ENCODE peak calls at places on chromosomes 7 and 10, in nine cellular contexts. C is H9, J is NCI-H1436, X is glomerular endothelial cell, G is NCI-H524, N is endodermal cell, H is memory B cell, Q is renal cortical epithelial cell, S is MCF 10A. W is an unnamed sample.

GRCh38 chr10:43249962-43250624 is 16.8 kb downstream of the RASGEF1A start:
- DNase-seq in C (peak; percentile 49), J (no peak), X (no peak), G (no peak), N (peak; percentile 74), H (no peak), Q (peak; percentile 4), S (peak; percentile 31), W (no peak)

GRCh38 chr10:10138685-10139084 is 879.0 kb upstream of the CELF2 start:
- DNase-seq in C (no peak), J (no peak), X (no peak), G (no peak), N (no peak), H (no peak), Q (no peak), S (peak; percentile 33), W (no peak)

GRCh38 chr7:113197274-113197673 is 78.9 kb upstream of the SMIM30 start:
- DNase-seq in C (no peak), J (no peak), X (no peak), G (no peak), N (no peak), H (no peak), Q (peak; percentile 53), S (peak; percentile 47), W (no peak)

GRCh38 chr7:77542895-77543294 is 5.8 kb downstream of the PTPN12 start:
- DNase-seq in C (no peak), J (no peak), X (no peak), G (no peak), N (no peak), H (no peak), Q (no peak), S (no peak), W (no peak)

GRCh38 chr7:32025381-32026075 is 44.7 kb downstream of the PDE1C start:
- DNase-seq in C (no peak), J (no peak), X (no peak), G (peak; percentile 93), N (no peak), H (no peak), Q (no peak), S (no peak), W (no peak)

GRCh38 chr7:129561677-129562424 is 49.7 kb upstream of the NRF1 start:
- DNase-seq in C (peak; percentile 50), J (no peak), X (no peak), G (no peak), N (peak; percentile 75), H (no peak), Q (no peak), S (no peak), W (no peak)

GRCh38 chr7:66239467-66239856 is 34.3 kb downstream of the TPST1 start:
- DNase-seq in C (no peak), J (no peak), X (no peak), G (no peak), N (no peak), H (no peak), Q (no peak), S (no peak), W (no peak)

GRCh38 chr10:82358486-82359097 is 483.6 kb downstream of the NRG3 start:
- DNase-seq in C (no peak), J (no peak), X (no peak), G (no peak), N (no peak), H (no peak), Q (no peak), S (peak; percentile 31), W (no peak)

GRCh38 chr7:112448891-112449290 is 1.4 kb upstream of the IFRD1 start:
- DNase-seq in C (no peak), J (no peak), X (no peak), G (no peak), N (no peak), H (no peak), Q (peak; percentile 63), S (no peak), W (no peak)

GRCh38 chr7:67690700-67691099 is 694.1 kb downstream of the TYW1 start:
- DNase-seq in C (no peak), J (no peak), X (no peak), G (no peak), N (no peak), H (no peak), Q (no peak), S (no peak), W (no peak)

GRCh38 chr7:153185936-153186335 is 426.4 kb downstream of the ACTR3B start:
- DNase-seq in C (no peak), J (no peak), X (no peak), G (no peak), N (no peak), H (no peak), Q (no peak), S (no peak), W (no peak)

GRCh38 chr7:122006687-122007086 is 133.7 kb downstream of the PTPRZ1 start:
- DNase-seq in C (no peak), J (peak; percentile 10), X (no peak), G (peak; percentile 66), N (peak; percentile 60), H (no peak), Q (peak; percentile 23), S (peak; percentile 20), W (peak; percentile 29)

GRCh38 chr7:3591150-3591549 is 290.1 kb downstream of the SDK1 start:
- DNase-seq in C (no peak), J (no peak), X (no peak), G (no peak), N (no peak), H (no peak), Q (no peak), S (no peak), W (no peak)

GRCh38 chr7:142749218-142749993 is at the start of gene PRSS1:
- DNase-seq in C (no peak), J (no peak), X (no peak), G (no peak), N (peak; percentile 84), H (no peak), Q (no peak), S (no peak), W (no peak)

GRCh38 chr7:1940863-1941262 is 270.8 kb downstream of the ELFN1 start:
- DNase-seq in C (no peak), J (no peak), X (no peak), G (no peak), N (no peak), H (no peak), Q (no peak), S (no peak), W (no peak)

GRCh38 chr7:133355325-133355708 is 102.4 kb downstream of the EXOC4 start:
- DNase-seq in C (no peak), J (no peak), X (no peak), G (no peak), N (no peak), H (no peak), Q (no peak), S (peak; percentile 67), W (no peak)

GRCh38 chr7:48416327-48416908 is 245.2 kb downstream of the ABCA13 start:
- DNase-seq in C (no peak), J (no peak), X (no peak), G (no peak), N (no peak), H (no peak), Q (no peak), S (no peak), W (no peak)

GRCh38 chr7:25844109-25844915 is 307.7 kb upstream of the NFE2L3 start:
- DNase-seq in C (no peak), J (no peak), X (no peak), G (no peak), N (no peak), H (no peak), Q (peak; percentile 50), S (no peak), W (no peak)